ENCODE peak calls at places on chromosomes 11 and 22, in four cellular contexts. J is mucosa of descending colon; G is left ventricle myocardium inferior; F is CD8-positive, alpha-beta T cell. U is an unnamed sample. For H3K4me1, the result is how much of the 10 kb centered on the place peaks cover.

GRCh38 chr22:38862375-38863329 is 9.4 kb downstream of the CBX6 start:
- DNase-seq in G (no peak), F (no peak), J (no peak), U (no peak)

GRCh38 chr11:48064306-48064705 is 83.9 kb downstream of the PTPRJ start:
- DNase-seq in G (no peak), F (no peak), J (no peak), U (no peak)

GRCh38 chr11:108206171-108206570 is 16.3 kb downstream of the NPAT start:
- DNase-seq in F (no peak), G (no peak), J (no peak), U (no peak)

GRCh38 chr11:45675646-45676045 is 10.2 kb upstream of the CHST1 start:
- DNase-seq in J (no peak), F (no peak), G (no peak), U (no peak)

GRCh38 chr11:70203749-70204465 is 811 bp downstream of the FADD start:
- DNase-seq in F (peak), G (no peak), J (peak), U (peak)

GRCh38 chr11:119696378-119697157 is 32.4 kb downstream of the NECTIN1 start:
- DNase-seq in J (peak), F (no peak), G (no peak), U (no peak)

GRCh38 chr22:37330200-37331033 is 48.1 kb downstream of the CYTH4 start:
- DNase-seq in F (no peak), G (no peak), J (peak), U (no peak)

GRCh38 chr22:41532908-41533825 is 11.1 kb downstream of the POLR3H start:
- DNase-seq in J (peak), F (peak), G (peak), U (peak)

GRCh38 chr11:112017538-112017937 is 7.7 kb upstream of the DLAT start:
- DNase-seq in J (no peak), F (no peak), G (no peak), U (no peak)

GRCh38 chr11:121059605-121060004 is 35.7 kb downstream of the TBCEL start:
- DNase-seq in G (no peak), F (no peak), J (no peak), U (no peak)

GRCh38 chr11:17387280-17387679 is 1.2 kb downstream of the KCNJ11 start:
- DNase-seq in F (no peak), J (no peak), G (no peak), U (no peak)
- H3K4me1 ChIP-seq in F (under half), J (under half), G (half or more), U (under half)

GRCh38 chr11:128714121-128714520 is 20.2 kb downstream of the FLI1 start:
- DNase-seq in G (no peak), F (no peak), J (no peak), U (no peak)

GRCh38 chr11:128714881-128715280 is 21.0 kb downstream of the FLI1 start:
- DNase-seq in J (no peak), F (no peak), G (no peak), U (no peak)

GRCh38 chr11:128716231-128716630 is 22.4 kb downstream of the FLI1 start:
- DNase-seq in G (no peak), F (no peak), J (no peak), U (no peak)

GRCh38 chr11:128716661-128717210 is 22.9 kb downstream of the FLI1 start:
- DNase-seq in F (no peak), J (no peak), G (no peak), U (peak)

GRCh38 chr11:128715691-128716153 is 21.9 kb downstream of the FLI1 start:
- DNase-seq in J (no peak), F (no peak), G (no peak), U (no peak)
- H3K4me3 ChIP-seq in J (no peak), F (no peak), G (peak), U (no peak)

DNA sequence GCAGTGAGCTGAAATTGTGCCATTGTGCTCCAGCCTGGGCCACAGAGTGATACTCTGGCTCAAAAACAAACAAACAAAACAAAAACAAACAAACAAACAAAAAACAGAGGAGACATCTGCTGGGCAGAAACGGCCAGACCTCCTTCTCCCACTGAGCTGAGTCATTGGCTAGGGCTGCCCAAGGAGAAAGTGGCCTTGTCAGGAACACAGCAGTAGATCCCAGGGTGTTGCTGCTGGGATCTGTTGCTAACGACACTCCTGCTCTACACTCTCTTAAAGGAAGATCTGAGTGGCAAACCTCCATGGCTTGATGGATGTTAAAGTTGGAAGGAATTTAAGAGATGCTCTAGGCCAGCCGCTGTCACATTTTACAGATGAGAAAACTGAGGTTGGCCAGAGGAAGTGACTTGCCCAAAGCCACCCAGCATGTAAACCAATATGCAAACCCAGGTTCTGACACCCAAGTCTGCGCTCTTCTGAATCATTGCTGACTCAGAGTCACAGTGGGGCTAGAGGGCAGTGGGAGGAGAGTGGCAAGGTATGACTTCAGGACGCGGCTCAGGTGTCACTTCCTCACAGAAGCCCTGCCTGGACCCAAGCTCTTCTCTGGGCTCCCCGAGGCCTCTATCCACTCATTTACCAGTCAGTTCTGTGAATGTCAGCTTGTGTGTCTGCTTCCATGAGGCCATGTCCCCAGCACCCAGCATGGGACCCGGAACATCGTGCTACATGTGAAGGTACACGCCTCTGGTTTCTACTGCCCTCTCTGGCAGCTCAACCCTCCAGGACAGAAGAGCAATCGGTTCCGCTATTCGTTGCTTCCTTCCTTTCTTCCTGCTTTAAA is 11.3 kb upstream of the GDPD5 start:
- DNase-seq in F (peak), J (no peak), G (no peak), U (peak)
- H3K4me1 ChIP-seq in F (under half), J (under half), G (under half), U (under half)

GRCh38 chr11:72643547-72643946 is 30.7 kb downstream of the PDE2A start:
- DNase-seq in J (no peak), F (no peak), G (no peak), U (no peak)
- H3K4me3 ChIP-seq in J (no peak), F (no peak), G (peak), U (no peak)

GRCh38 chr22:40511604-40512003 is 124.9 kb downstream of the MRTFA start:
- DNase-seq in J (no peak), F (no peak), G (no peak), U (no peak)
- H3K4me1 ChIP-seq in J (under half), F (under half), G (half or more), U (under half)

DNA sequence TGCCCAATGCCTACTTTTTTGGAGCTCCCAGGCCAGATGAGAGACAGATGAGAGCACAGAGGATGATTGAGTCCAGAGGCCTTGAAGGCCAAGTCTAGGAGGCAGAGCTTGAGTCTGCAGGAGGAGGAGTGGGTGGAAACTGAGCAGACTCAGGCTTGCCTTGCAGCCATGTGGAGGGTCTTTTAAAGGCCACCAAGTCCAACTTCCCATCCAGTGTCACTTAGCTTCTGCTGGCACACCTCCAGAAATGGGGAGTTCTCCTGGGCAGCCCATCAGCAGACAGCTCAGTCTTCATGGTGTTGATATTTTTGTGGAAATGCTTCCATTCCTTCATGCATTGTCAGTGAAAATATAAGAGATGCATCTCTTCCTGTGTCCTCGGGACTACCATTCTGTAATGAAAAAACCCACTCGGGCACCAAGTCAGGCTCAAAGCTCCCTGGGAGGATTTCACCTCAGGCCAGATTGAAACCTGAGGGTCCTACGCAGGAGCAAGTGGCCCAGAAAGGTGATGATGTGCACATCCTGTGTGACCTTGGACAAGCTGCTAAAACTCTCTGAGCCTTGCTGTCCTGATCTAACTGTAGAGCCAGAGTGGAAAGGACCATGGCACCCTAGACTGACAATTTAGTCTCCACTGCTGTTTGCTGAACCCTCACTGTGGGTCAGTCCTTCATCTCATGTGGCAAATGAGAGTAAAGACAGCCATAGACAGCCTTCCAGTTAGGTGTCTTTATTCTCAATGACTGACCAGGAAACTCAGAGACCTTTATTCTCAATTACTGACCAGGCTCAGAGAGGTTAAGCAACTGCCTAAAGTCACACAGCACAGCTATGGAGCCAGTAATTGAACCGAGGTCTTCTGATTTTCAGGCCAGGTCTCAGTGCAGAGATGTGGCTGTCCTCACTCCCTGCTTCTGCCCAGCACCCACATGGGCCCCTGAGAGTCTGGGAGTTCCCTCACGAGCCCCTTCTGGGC is 2.9 kb upstream of the LRRC32 start:
- DNase-seq in J (no peak), G (no peak), F (no peak), U (no peak)
- H3K4me3 ChIP-seq in J (no peak), G (no peak), F (no peak), U (no peak)

DNA sequence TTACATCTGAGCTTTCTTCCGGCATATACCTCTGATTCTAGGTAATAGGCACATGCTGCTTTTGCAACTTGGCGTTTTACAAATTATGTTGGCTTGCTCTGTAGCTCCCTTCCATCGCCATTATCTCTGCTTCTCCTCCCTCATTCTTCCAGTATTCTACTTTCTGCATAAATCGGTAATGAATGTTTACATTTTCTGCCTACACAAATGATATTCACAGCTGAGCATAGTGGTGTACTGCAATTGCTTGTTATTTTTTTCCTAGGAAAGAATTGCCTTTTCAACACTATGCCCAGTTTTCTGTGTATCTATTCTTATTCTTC is 18.9 kb downstream of the MED15 start:
- DNase-seq in F (no peak), G (no peak), J (no peak), U (no peak)
- H3K4me1 ChIP-seq in F (half or more), G (half or more), J (under half), U (half or more)